ENCODE peak calls at places on chromosomes 16 and 17, in nine cellular contexts. One of them, this sample, is unnamed.

GRCh38 chr17:79995691-79996090 is 40.0 kb downstream of the TBC1D16 start:
- DNase-seq in stimulated activated CD8-positive, alpha-beta memory T cell treated with anti-CD3 and anti-CD28 coated beads, Interleukin-7, amount 100 ng/mL, for 4 hours: no peak
- DNase-seq in iris pigment epithelial cell: peak; percentile 8
- DNase-seq in RCC 7860: no peak
- DNase-seq in activated T-helper 1 cell treated with anti-CD3 and anti-CD28 coated beads, Interleukin-2, amount 50 U/mL, for 16 hours: no peak
- DNase-seq in GM20000: no peak
- DNase-seq in CD8-positive, alpha-beta memory T cell: no peak
- DNase-seq in stimulated activated CD4-positive, alpha-beta T cell treated with anti-CD3 and anti-CD28 coated beads, Interleukin-2, amount 100 ng/mL, for 24 hours: no peak
- DNase-seq in GM23338: no peak
- DNase-seq in this sample: no peak

GRCh38 chr16:3938843-3939624 is 58.5 kb upstream of the CREBBP start:
- DNase-seq in stimulated activated CD8-positive, alpha-beta memory T cell treated with anti-CD3 and anti-CD28 coated beads, Interleukin-7, amount 100 ng/mL, for 4 hours: peak; percentile 52
- DNase-seq in iris pigment epithelial cell: peak; percentile 91
- DNase-seq in RCC 7860: peak; percentile 58
- DNase-seq in activated T-helper 1 cell treated with anti-CD3 and anti-CD28 coated beads, Interleukin-2, amount 50 U/mL, for 16 hours: peak; percentile 54
- DNase-seq in GM20000: peak; percentile 82
- DNase-seq in CD8-positive, alpha-beta memory T cell: peak; percentile 65
- DNase-seq in stimulated activated CD4-positive, alpha-beta T cell treated with anti-CD3 and anti-CD28 coated beads, Interleukin-2, amount 100 ng/mL, for 24 hours: peak; percentile 74
- DNase-seq in GM23338: peak; percentile 90
- DNase-seq in this sample: peak; percentile 45

GRCh38 chr16:50282010-50282538 is 15.7 kb downstream of the ADCY7 start:
- DNase-seq in stimulated activated CD8-positive, alpha-beta memory T cell treated with anti-CD3 and anti-CD28 coated beads, Interleukin-7, amount 100 ng/mL, for 4 hours: peak; percentile 57
- DNase-seq in iris pigment epithelial cell: peak; percentile 69
- DNase-seq in RCC 7860: no peak
- DNase-seq in activated T-helper 1 cell treated with anti-CD3 and anti-CD28 coated beads, Interleukin-2, amount 50 U/mL, for 16 hours: peak; percentile 35
- DNase-seq in GM20000: peak; percentile 78
- DNase-seq in CD8-positive, alpha-beta memory T cell: peak; percentile 45
- DNase-seq in stimulated activated CD4-positive, alpha-beta T cell treated with anti-CD3 and anti-CD28 coated beads, Interleukin-2, amount 100 ng/mL, for 24 hours: peak; percentile 44
- DNase-seq in GM23338: no peak
- DNase-seq in this sample: no peak

GRCh38 chr16:75023019-75023418 is 24.2 kb downstream of the ZNRF1 start:
- DNase-seq in stimulated activated CD8-positive, alpha-beta memory T cell treated with anti-CD3 and anti-CD28 coated beads, Interleukin-7, amount 100 ng/mL, for 4 hours: no peak
- DNase-seq in iris pigment epithelial cell: peak; percentile 79
- DNase-seq in RCC 7860: no peak
- DNase-seq in activated T-helper 1 cell treated with anti-CD3 and anti-CD28 coated beads, Interleukin-2, amount 50 U/mL, for 16 hours: no peak
- DNase-seq in GM20000: no peak
- DNase-seq in CD8-positive, alpha-beta memory T cell: no peak
- DNase-seq in stimulated activated CD4-positive, alpha-beta T cell treated with anti-CD3 and anti-CD28 coated beads, Interleukin-2, amount 100 ng/mL, for 24 hours: no peak
- DNase-seq in GM23338: no peak
- DNase-seq in this sample: no peak

GRCh38 chr17:4833941-4834501 is 881 bp downstream of the MINK1 start:
- DNase-seq in stimulated activated CD8-positive, alpha-beta memory T cell treated with anti-CD3 and anti-CD28 coated beads, Interleukin-7, amount 100 ng/mL, for 4 hours: no peak
- DNase-seq in iris pigment epithelial cell: peak; percentile 66
- DNase-seq in RCC 7860: peak; percentile 5
- DNase-seq in activated T-helper 1 cell treated with anti-CD3 and anti-CD28 coated beads, Interleukin-2, amount 50 U/mL, for 16 hours: no peak
- DNase-seq in GM20000: no peak
- DNase-seq in CD8-positive, alpha-beta memory T cell: peak; percentile 25
- DNase-seq in stimulated activated CD4-positive, alpha-beta T cell treated with anti-CD3 and anti-CD28 coated beads, Interleukin-2, amount 100 ng/mL, for 24 hours: no peak
- DNase-seq in GM23338: peak; percentile 43
- DNase-seq in this sample: no peak

GRCh38 chr16:60458255-60458654 is 1578.0 kb downstream of the CDH8 start:
- DNase-seq in stimulated activated CD8-positive, alpha-beta memory T cell treated with anti-CD3 and anti-CD28 coated beads, Interleukin-7, amount 100 ng/mL, for 4 hours: no peak
- DNase-seq in iris pigment epithelial cell: no peak
- DNase-seq in RCC 7860: no peak
- DNase-seq in activated T-helper 1 cell treated with anti-CD3 and anti-CD28 coated beads, Interleukin-2, amount 50 U/mL, for 16 hours: no peak
- DNase-seq in GM20000: no peak
- DNase-seq in CD8-positive, alpha-beta memory T cell: no peak
- DNase-seq in stimulated activated CD4-positive, alpha-beta T cell treated with anti-CD3 and anti-CD28 coated beads, Interleukin-2, amount 100 ng/mL, for 24 hours: no peak
- DNase-seq in GM23338: no peak
- DNase-seq in this sample: no peak

GRCh38 chr17:2975469-2975958 is 87.9 kb downstream of the OR1D5 start:
- DNase-seq in stimulated activated CD8-positive, alpha-beta memory T cell treated with anti-CD3 and anti-CD28 coated beads, Interleukin-7, amount 100 ng/mL, for 4 hours: no peak
- DNase-seq in iris pigment epithelial cell: no peak
- DNase-seq in RCC 7860: peak; percentile 53
- DNase-seq in activated T-helper 1 cell treated with anti-CD3 and anti-CD28 coated beads, Interleukin-2, amount 50 U/mL, for 16 hours: no peak
- DNase-seq in GM20000: no peak
- DNase-seq in CD8-positive, alpha-beta memory T cell: no peak
- DNase-seq in stimulated activated CD4-positive, alpha-beta T cell treated with anti-CD3 and anti-CD28 coated beads, Interleukin-2, amount 100 ng/mL, for 24 hours: no peak
- DNase-seq in GM23338: no peak
- DNase-seq in this sample: peak; percentile 29

GRCh38 chr17:39950871-39951348 is 11.9 kb upstream of the GSDMA start:
- DNase-seq in stimulated activated CD8-positive, alpha-beta memory T cell treated with anti-CD3 and anti-CD28 coated beads, Interleukin-7, amount 100 ng/mL, for 4 hours: no peak
- DNase-seq in iris pigment epithelial cell: no peak
- DNase-seq in RCC 7860: no peak
- DNase-seq in activated T-helper 1 cell treated with anti-CD3 and anti-CD28 coated beads, Interleukin-2, amount 50 U/mL, for 16 hours: no peak
- DNase-seq in GM20000: no peak
- DNase-seq in CD8-positive, alpha-beta memory T cell: no peak
- DNase-seq in stimulated activated CD4-positive, alpha-beta T cell treated with anti-CD3 and anti-CD28 coated beads, Interleukin-2, amount 100 ng/mL, for 24 hours: no peak
- DNase-seq in GM23338: no peak
- DNase-seq in this sample: no peak

GRCh38 chr17:62652251-62653001 is 25.0 kb downstream of the MRC2 start:
- DNase-seq in stimulated activated CD8-positive, alpha-beta memory T cell treated with anti-CD3 and anti-CD28 coated beads, Interleukin-7, amount 100 ng/mL, for 4 hours: peak; percentile 29
- DNase-seq in iris pigment epithelial cell: peak; percentile 69
- DNase-seq in RCC 7860: peak; percentile 89
- DNase-seq in activated T-helper 1 cell treated with anti-CD3 and anti-CD28 coated beads, Interleukin-2, amount 50 U/mL, for 16 hours: no peak
- DNase-seq in GM20000: no peak
- DNase-seq in CD8-positive, alpha-beta memory T cell: peak; percentile 45
- DNase-seq in stimulated activated CD4-positive, alpha-beta T cell treated with anti-CD3 and anti-CD28 coated beads, Interleukin-2, amount 100 ng/mL, for 24 hours: no peak
- DNase-seq in GM23338: peak; percentile 64
- DNase-seq in this sample: peak; percentile 65

GRCh38 chr17:60168654-60169053 is 18.9 kb downstream of the CA4 start:
- DNase-seq in stimulated activated CD8-positive, alpha-beta memory T cell treated with anti-CD3 and anti-CD28 coated beads, Interleukin-7, amount 100 ng/mL, for 4 hours: no peak
- DNase-seq in iris pigment epithelial cell: no peak
- DNase-seq in RCC 7860: no peak
- DNase-seq in activated T-helper 1 cell treated with anti-CD3 and anti-CD28 coated beads, Interleukin-2, amount 50 U/mL, for 16 hours: no peak
- DNase-seq in GM20000: no peak
- DNase-seq in CD8-positive, alpha-beta memory T cell: no peak
- DNase-seq in stimulated activated CD4-positive, alpha-beta T cell treated with anti-CD3 and anti-CD28 coated beads, Interleukin-2, amount 100 ng/mL, for 24 hours: no peak
- DNase-seq in GM23338: no peak
- DNase-seq in this sample: no peak

This sample was measured in breast epithelium.